ENCODE peak calls at places on chromosomes 6 and 20, in seven cellular contexts. C, L, U, Y, K, J and D are unnamed samples.

GRCh38 chr20:32326507-32326851 is 31.7 kb upstream of the ASXL1 start:
- DNase-seq in K (no peak), J (no peak), L (no peak), Y (no peak), C (no peak), U (peak; percentile 44), D (no peak)

GRCh38 chr6:45126033-45126432 is 202.1 kb upstream of the RUNX2 start:
- DNase-seq in L (no peak), U (no peak), C (no peak), J (no peak), K (no peak), Y (no peak), D (no peak)

GRCh38 chr6:37058084-37058586 is 52.7 kb downstream of the FGD2 start:
- DNase-seq in C (no peak), K (no peak), L (no peak), Y (no peak), U (peak; percentile 76), J (no peak), D (no peak)

GRCh38 chr6:30882764-30883475 is 1.4 kb upstream of the DDR1 start:
- DNase-seq in L (no peak), J (peak; percentile 77), Y (no peak), C (peak; percentile 82), K (peak; percentile 83), U (no peak), D (no peak)

GRCh38 chr6:786946-787763 is 94.2 kb upstream of the EXOC2 start:
- DNase-seq in Y (peak; percentile 14), U (peak; percentile 3), K (no peak), J (no peak), L (no peak), C (peak; percentile 35), D (peak; percentile 21)

GRCh38 chr20:40499416-40499815 is 189.6 kb downstream of the MAFB start:
- DNase-seq in C (no peak), U (no peak), L (no peak), K (no peak), J (no peak), Y (no peak), D (no peak)

GRCh38 chr6:15950962-15951569 is 177.8 kb upstream of the MYLIP start:
- DNase-seq in J (no peak), U (no peak), L (no peak), K (no peak), C (no peak), Y (no peak), D (no peak)

GRCh38 chr6:156880913-156881312 is 103.7 kb downstream of the ARID1B start:
- DNase-seq in U (no peak), L (no peak), Y (no peak), C (no peak), J (no peak), K (no peak), D (no peak)

GRCh38 chr6:119313937-119314893 is 35.3 kb downstream of the MAN1A1 start:
- DNase-seq in L (no peak), Y (no peak), J (no peak), K (no peak), C (no peak), U (no peak), D (no peak)

GRCh38 chr6:85077098-85077497 is 312.7 kb upstream of the TBX18 start:
- DNase-seq in L (no peak), J (no peak), C (no peak), U (no peak), Y (no peak), K (no peak), D (no peak)

GRCh38 chr6:121482004-121482693 is 46.7 kb downstream of the GJA1 start:
- DNase-seq in U (peak; percentile 87), L (no peak), K (no peak), J (no peak), C (no peak), Y (peak; percentile 53), D (peak; percentile 86)